ENCODE peak calls at places on chromosome 19, in eight cellular contexts. H is effector memory CD8-positive, alpha-beta T cell; O is central memory CD8-positive, alpha-beta T cell; B is left cardiac atrium; P is heart right ventricle; K is activated CD8-positive, alpha-beta memory T cell treated with anti-CD3 and anti-CD28 coated beads, Interleukin-2, amount 10 ng/mL, durations not matched to agents 7 days and 5 days; U is mucosa of descending colon; R is HCT116. S is an unnamed sample.

GRCh38 chr19:18420931-18421330 is 1.7 kb downstream of the SSBP4 start:
- ATAC-seq in H (no peak), O (no peak), B (no peak), P (no peak), K (no peak), U (no peak), R (no peak), S (no peak)

GRCh38 chr19:38402623-38402966 is 298 bp upstream of the FAM98C start:
- ATAC-seq in H (no peak), O (peak; percentile 0), B (peak; percentile 1), P (peak; percentile 3), K (no peak), U (no peak), R (no peak), S (no peak)

GRCh38 chr19:55616395-55616875 is 7.9 kb downstream of the ZNF784 start:
- ATAC-seq in H (no peak), O (no peak), B (no peak), P (no peak), K (no peak), U (no peak), R (no peak), S (no peak)

GRCh38 chr19:1455336-1456120 is 5.6 kb downstream of the APC2 start:
- ATAC-seq in H (peak; percentile 71), O (peak; percentile 44), B (peak; percentile 30), P (peak; percentile 25), K (peak; percentile 75), U (peak; percentile 89), R (peak; percentile 87), S (peak; percentile 77)

GRCh38 chr19:18855647-18856384 is 24.1 kb downstream of the UPF1 start:
- ATAC-seq in H (no peak), O (no peak), B (no peak), P (no peak), K (no peak), U (no peak), R (no peak), S (no peak)

GRCh38 chr19:30911491-30911890 is 437.7 kb downstream of the TSHZ3 start:
- ATAC-seq in H (no peak), O (no peak), B (no peak), P (no peak), K (no peak), U (no peak), R (no peak), S (no peak)

GRCh38 chr19:1000095-1000494 is at the start of gene GRIN3B:
- ATAC-seq in H (no peak), O (no peak), B (peak; percentile 8), P (no peak), K (peak; percentile 13), U (peak; percentile 62), R (peak; percentile 72), S (peak; percentile 42)

GRCh38 chr19:41913476-41914190 is 14.6 kb downstream of the ERFL start:
- ATAC-seq in H (peak; percentile 3), O (no peak), B (no peak), P (no peak), K (peak; percentile 4), U (peak; percentile 1), R (no peak), S (no peak)

GRCh38 chr19:33366917-33367316 is 6.6 kb upstream of the CEBPG start:
- ATAC-seq in H (no peak), O (no peak), B (no peak), P (no peak), K (no peak), U (peak; percentile 79), R (no peak), S (no peak)

GRCh38 chr19:1986357-1987162 is 29.0 kb downstream of the BTBD2 start:
- ATAC-seq in H (no peak), O (no peak), B (peak; percentile 12), P (no peak), K (no peak), U (peak; percentile 6), R (peak; percentile 10), S (peak; percentile 9)